ENCODE peak calls at places on chromosomes 2 and 18, in ten cellular contexts. One of them, this sample, is unnamed.

GRCh38 chr2:145851730-145852129 is 1331.8 kb upstream of the ZEB2 start:
- DNase-seq in mesenchymal stem cell: peak
- DNase-seq in Panc1: no peak
- DNase-seq in adrenal gland: no peak
- DNase-seq in coronary artery: no peak
- DNase-seq in colonic mucosa: no peak
- DNase-seq in RWPE1: no peak
- DNase-seq in substantia nigra: no peak
- DNase-seq in ovary: no peak
- DNase-seq in left lung: no peak
- DNase-seq in this sample: no peak

GRCh38 chr18:22827741-22828140 is 105.4 kb upstream of the RBBP8 start:
- DNase-seq in mesenchymal stem cell: no peak
- DNase-seq in Panc1: no peak
- DNase-seq in RWPE1: no peak
- DNase-seq in left lung: no peak
- DNase-seq in coronary artery: no peak
- DNase-seq in colonic mucosa: no peak
- DNase-seq in adrenal gland: no peak
- DNase-seq in substantia nigra: no peak
- DNase-seq in ovary: no peak
- DNase-seq in this sample: no peak

GRCh38 chr2:85935746-85936208 is 47.0 kb upstream of the ST3GAL5 start:
- DNase-seq in Panc1: no peak
- DNase-seq in ovary: no peak
- DNase-seq in coronary artery: no peak
- DNase-seq in mesenchymal stem cell: peak
- DNase-seq in RWPE1: peak
- DNase-seq in substantia nigra: no peak
- DNase-seq in colonic mucosa: no peak
- DNase-seq in left lung: no peak
- DNase-seq in adrenal gland: peak
- DNase-seq in this sample: peak

GRCh38 chr2:207226243-207226642 is 60.5 kb upstream of the KLF7 start:
- DNase-seq in left lung: no peak
- DNase-seq in adrenal gland: no peak
- DNase-seq in RWPE1: no peak
- DNase-seq in colonic mucosa: no peak
- DNase-seq in substantia nigra: no peak
- DNase-seq in ovary: no peak
- DNase-seq in mesenchymal stem cell: no peak
- DNase-seq in coronary artery: no peak
- DNase-seq in Panc1: no peak
- DNase-seq in this sample: no peak

GRCh38 chr2:168480356-168480755 is 24.3 kb downstream of the CERS6 start:
- DNase-seq in RWPE1: no peak
- DNase-seq in coronary artery: no peak
- DNase-seq in colonic mucosa: no peak
- DNase-seq in adrenal gland: no peak
- DNase-seq in left lung: no peak
- DNase-seq in Panc1: no peak
- DNase-seq in ovary: no peak
- DNase-seq in mesenchymal stem cell: peak
- DNase-seq in substantia nigra: no peak
- DNase-seq in this sample: no peak

GRCh38 chr2:4424153-4424552 is 720.8 kb downstream of the DCDC2C start:
- DNase-seq in adrenal gland: no peak
- DNase-seq in colonic mucosa: no peak
- DNase-seq in left lung: no peak
- DNase-seq in substantia nigra: no peak
- DNase-seq in RWPE1: no peak
- DNase-seq in Panc1: no peak
- DNase-seq in ovary: no peak
- DNase-seq in coronary artery: no peak
- DNase-seq in mesenchymal stem cell: no peak
- DNase-seq in this sample: no peak

GRCh38 chr2:212124597-212124996 is 414.0 kb downstream of the ERBB4 start:
- DNase-seq in ovary: no peak
- DNase-seq in substantia nigra: no peak
- DNase-seq in RWPE1: no peak
- DNase-seq in coronary artery: no peak
- DNase-seq in colonic mucosa: no peak
- DNase-seq in left lung: no peak
- DNase-seq in adrenal gland: no peak
- DNase-seq in Panc1: no peak
- DNase-seq in mesenchymal stem cell: peak
- DNase-seq in this sample: no peak

GRCh38 chr2:110854355-110855081 is 122.1 kb downstream of the ACOXL start:
- DNase-seq in Panc1: no peak
- DNase-seq in coronary artery: no peak
- DNase-seq in substantia nigra: no peak
- DNase-seq in RWPE1: peak
- DNase-seq in mesenchymal stem cell: peak
- DNase-seq in left lung: no peak
- DNase-seq in adrenal gland: no peak
- DNase-seq in colonic mucosa: no peak
- DNase-seq in ovary: no peak
- DNase-seq in this sample: no peak

GRCh38 chr2:9234680-9235387 is 28.2 kb downstream of the ASAP2 start:
- DNase-seq in RWPE1: peak
- DNase-seq in left lung: peak
- DNase-seq in substantia nigra: no peak
- DNase-seq in adrenal gland: no peak
- DNase-seq in Panc1: no peak
- DNase-seq in mesenchymal stem cell: peak
- DNase-seq in colonic mucosa: no peak
- DNase-seq in ovary: no peak
- DNase-seq in coronary artery: no peak
- DNase-seq in this sample: peak

GRCh38 chr2:31238126-31238905 is 4.4 kb downstream of the EHD3 start:
- DNase-seq in mesenchymal stem cell: no peak
- DNase-seq in adrenal gland: no peak
- DNase-seq in Panc1: no peak
- DNase-seq in ovary: no peak
- DNase-seq in coronary artery: peak
- DNase-seq in left lung: no peak
- DNase-seq in RWPE1: no peak
- DNase-seq in colonic mucosa: no peak
- DNase-seq in substantia nigra: peak
- DNase-seq in this sample: no peak

GRCh38 chr18:57659463-57660102 is 37.9 kb upstream of the NARS1 start:
- DNase-seq in RWPE1: no peak
- DNase-seq in coronary artery: no peak
- DNase-seq in colonic mucosa: no peak
- DNase-seq in left lung: no peak
- DNase-seq in ovary: no peak
- DNase-seq in Panc1: no peak
- DNase-seq in substantia nigra: no peak
- DNase-seq in adrenal gland: no peak
- DNase-seq in mesenchymal stem cell: peak
- DNase-seq in this sample: no peak

GRCh38 chr2:24362253-24362652 is 1.9 kb upstream of the ITSN2 start:
- DNase-seq in adrenal gland: no peak
- DNase-seq in coronary artery: no peak
- DNase-seq in left lung: no peak
- DNase-seq in colonic mucosa: no peak
- DNase-seq in ovary: no peak
- DNase-seq in substantia nigra: no peak
- DNase-seq in RWPE1: no peak
- DNase-seq in mesenchymal stem cell: no peak
- DNase-seq in Panc1: no peak
- DNase-seq in this sample: no peak

DNA sequence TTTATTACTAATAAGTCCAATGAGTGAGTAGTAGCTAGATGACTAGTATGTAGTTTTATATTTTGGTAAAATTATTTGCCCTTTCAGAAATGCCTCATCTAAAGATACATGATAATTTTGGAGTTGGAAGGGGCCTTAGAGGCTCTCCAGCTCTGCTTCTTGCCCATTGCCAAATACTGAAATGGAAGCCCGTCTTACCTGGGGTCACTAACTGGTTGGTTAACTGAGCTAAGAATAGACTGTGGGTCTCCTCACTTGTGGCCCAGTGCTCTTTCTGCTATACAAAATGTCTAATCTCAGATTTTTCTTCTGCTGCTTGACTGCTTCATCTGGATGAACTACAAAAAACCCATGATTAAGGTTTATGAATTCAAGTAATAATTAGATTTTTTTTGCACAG is 67.1 kb downstream of the CLIP4 start:
- DNase-seq in ovary: no peak
- DNase-seq in RWPE1: no peak
- DNase-seq in Panc1: no peak
- DNase-seq in mesenchymal stem cell: no peak
- DNase-seq in adrenal gland: no peak
- DNase-seq in substantia nigra: no peak
- DNase-seq in left lung: no peak
- DNase-seq in colonic mucosa: no peak
- DNase-seq in coronary artery: no peak
- DNase-seq in this sample: no peak
- H3K27ac ChIP-seq in ovary: no peak
- H3K27ac ChIP-seq in RWPE1: no peak
- H3K27ac ChIP-seq in Panc1: no peak
- H3K27ac ChIP-seq in mesenchymal stem cell: no peak
- H3K27ac ChIP-seq in adrenal gland: no peak
- H3K27ac ChIP-seq in substantia nigra: no peak
- H3K27ac ChIP-seq in left lung: no peak
- H3K27ac ChIP-seq in colonic mucosa: no peak
- H3K27ac ChIP-seq in coronary artery: no peak
- H3K27ac ChIP-seq in this sample: no peak

DNA sequence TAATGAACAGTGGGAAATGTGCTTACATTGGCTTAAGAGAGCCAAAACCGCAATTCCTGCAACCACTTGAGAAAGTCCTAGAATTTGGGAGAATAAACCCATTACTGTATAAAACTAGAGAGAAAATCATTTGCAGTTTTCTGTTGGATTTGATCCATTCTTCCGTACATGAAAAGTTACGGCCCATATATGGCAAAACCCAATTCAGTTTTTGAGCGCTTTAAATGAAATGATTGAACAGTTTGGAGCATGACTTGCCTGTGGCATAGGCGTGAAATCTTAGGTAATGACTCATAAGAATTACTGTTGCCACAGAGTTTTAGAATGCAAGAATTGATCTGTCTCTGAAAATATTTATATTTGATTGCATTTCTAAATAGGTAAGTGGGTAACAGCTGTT is 52.0 kb downstream of the PHLPP1 start:
- DNase-seq in colonic mucosa: no peak
- DNase-seq in adrenal gland: no peak
- DNase-seq in ovary: no peak
- DNase-seq in Panc1: no peak
- DNase-seq in left lung: no peak
- DNase-seq in substantia nigra: no peak
- DNase-seq in RWPE1: peak
- DNase-seq in mesenchymal stem cell: peak
- DNase-seq in coronary artery: no peak
- DNase-seq in this sample: no peak
- H3K27ac ChIP-seq in colonic mucosa: no peak
- H3K27ac ChIP-seq in adrenal gland: no peak
- H3K27ac ChIP-seq in ovary: no peak
- H3K27ac ChIP-seq in Panc1: no peak
- H3K27ac ChIP-seq in left lung: no peak
- H3K27ac ChIP-seq in substantia nigra: no peak
- H3K27ac ChIP-seq in RWPE1: no peak
- H3K27ac ChIP-seq in mesenchymal stem cell: peak
- H3K27ac ChIP-seq in coronary artery: no peak
- H3K27ac ChIP-seq in this sample: peak

GRCh38 chr18:55508637-55509036 is 79.4 kb downstream of the TCF4 start:
- DNase-seq in RWPE1: no peak
- DNase-seq in substantia nigra: no peak
- DNase-seq in adrenal gland: no peak
- DNase-seq in coronary artery: no peak
- DNase-seq in Panc1: no peak
- DNase-seq in colonic mucosa: no peak
- DNase-seq in left lung: no peak
- DNase-seq in ovary: no peak
- DNase-seq in mesenchymal stem cell: no peak
- DNase-seq in this sample: no peak
- H3K27ac ChIP-seq in RWPE1: no peak
- H3K27ac ChIP-seq in substantia nigra: no peak
- H3K27ac ChIP-seq in adrenal gland: no peak
- H3K27ac ChIP-seq in coronary artery: no peak
- H3K27ac ChIP-seq in Panc1: no peak
- H3K27ac ChIP-seq in colonic mucosa: no peak
- H3K27ac ChIP-seq in left lung: peak
- H3K27ac ChIP-seq in ovary: no peak
- H3K27ac ChIP-seq in mesenchymal stem cell: no peak
- H3K27ac ChIP-seq in this sample: no peak

GRCh38 chr2:101815154-101815553 is 117.6 kb downstream of the MAP4K4 start:
- DNase-seq in mesenchymal stem cell: no peak
- DNase-seq in ovary: no peak
- DNase-seq in Panc1: no peak
- DNase-seq in adrenal gland: no peak
- DNase-seq in RWPE1: no peak
- DNase-seq in coronary artery: no peak
- DNase-seq in left lung: no peak
- DNase-seq in substantia nigra: no peak
- DNase-seq in colonic mucosa: no peak
- DNase-seq in this sample: peak

GRCh38 chr2:101811226-101812015 is 113.9 kb downstream of the MAP4K4 start:
- DNase-seq in RWPE1: no peak
- DNase-seq in coronary artery: no peak
- DNase-seq in colonic mucosa: no peak
- DNase-seq in left lung: no peak
- DNase-seq in adrenal gland: no peak
- DNase-seq in substantia nigra: no peak
- DNase-seq in ovary: no peak
- DNase-seq in mesenchymal stem cell: no peak
- DNase-seq in Panc1: no peak
- DNase-seq in this sample: no peak

GRCh38 chr2:101809656-101810055 is 112.1 kb downstream of the MAP4K4 start:
- DNase-seq in left lung: no peak
- DNase-seq in ovary: no peak
- DNase-seq in substantia nigra: no peak
- DNase-seq in adrenal gland: no peak
- DNase-seq in mesenchymal stem cell: no peak
- DNase-seq in coronary artery: no peak
- DNase-seq in RWPE1: no peak
- DNase-seq in colonic mucosa: no peak
- DNase-seq in Panc1: no peak
- DNase-seq in this sample: peak

GRCh38 chr2:101814752-101815151 is 117.2 kb downstream of the MAP4K4 start:
- DNase-seq in ovary: no peak
- DNase-seq in adrenal gland: no peak
- DNase-seq in coronary artery: no peak
- DNase-seq in left lung: no peak
- DNase-seq in colonic mucosa: no peak
- DNase-seq in RWPE1: no peak
- DNase-seq in substantia nigra: no peak
- DNase-seq in Panc1: no peak
- DNase-seq in mesenchymal stem cell: no peak
- DNase-seq in this sample: no peak

DNA sequence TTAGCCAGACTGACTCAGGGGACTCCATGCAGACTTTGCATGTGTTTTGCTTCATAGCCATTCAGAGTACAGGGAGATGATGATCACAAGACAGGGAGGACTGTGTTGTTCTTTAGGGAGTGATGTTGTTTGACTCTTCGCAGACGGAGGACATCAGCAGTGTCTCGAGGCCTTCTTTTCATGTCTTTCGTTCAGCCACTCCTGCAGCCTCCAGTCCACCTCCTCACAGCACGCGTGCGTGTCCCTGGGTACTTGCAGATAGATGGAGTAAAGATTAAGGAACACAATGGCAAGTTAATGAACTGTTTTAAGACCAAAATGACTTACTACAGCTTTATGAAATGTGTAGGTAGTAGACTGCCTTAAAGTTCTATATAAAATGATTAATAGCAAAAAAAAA is 114.7 kb downstream of the MAP4K4 start:
- DNase-seq in substantia nigra: no peak
- DNase-seq in left lung: no peak
- DNase-seq in mesenchymal stem cell: no peak
- DNase-seq in RWPE1: no peak
- DNase-seq in ovary: no peak
- DNase-seq in Panc1: no peak
- DNase-seq in adrenal gland: no peak
- DNase-seq in coronary artery: no peak
- DNase-seq in colonic mucosa: no peak
- DNase-seq in this sample: no peak
- H3K27ac ChIP-seq in substantia nigra: peak
- H3K27ac ChIP-seq in left lung: no peak
- H3K27ac ChIP-seq in mesenchymal stem cell: no peak
- H3K27ac ChIP-seq in RWPE1: no peak
- H3K27ac ChIP-seq in ovary: no peak
- H3K27ac ChIP-seq in Panc1: no peak
- H3K27ac ChIP-seq in adrenal gland: no peak
- H3K27ac ChIP-seq in coronary artery: no peak
- H3K27ac ChIP-seq in colonic mucosa: no peak
- H3K27ac ChIP-seq in this sample: no peak

This sample was measured in SJCRH30.